ENCODE peak calls at places on chromosomes 2 and 18, in ten cellular contexts. I is activated T-cell treated with anti-CD3 and anti-CD28 coated beads, Interleukin-2, amount 50 U/mL, for 1 hour; T is GOT3; A is HFF-Myc; P is NCI-H2081; D is amniotic stem cell; C is stimulated activated CD4-positive, alpha-beta T cell treated with anti-CD3 and anti-CD28 coated beads, TNF-alpha, amount 100 ng/mL, for 48 hours; V is activated CD4-positive, alpha-beta T cell treated with anti-CD3 and anti-CD28 coated beads, Interleukin-2, amount 10 ng/mL, durations not matched to agents 24 days and 14 days; Z is HCEC 1CT; W is neural crest cell. M is an unnamed sample.
A peak's percentile ranks its signal among the peaks of the same experiment; 100 is the strongest.

GRCh38 chr18:10274327-10274726 is 180.1 kb upstream of the APCDD1 start:
- DNase-seq in I (no peak), T (no peak), A (peak; percentile 59), P (no peak), D (peak; percentile 22), C (no peak), V (no peak), Z (peak; percentile 21), W (no peak), M (no peak)

GRCh38 chr2:206113148-206113547 is 27.2 kb upstream of the INO80D start:
- DNase-seq in I (no peak), T (no peak), A (no peak), P (no peak), D (no peak), C (no peak), V (no peak), Z (peak; percentile 65), W (no peak), M (no peak)

GRCh38 chr2:170006592-170007327 is 171.2 kb upstream of the MYO3B start:
- DNase-seq in I (no peak), T (no peak), A (no peak), P (no peak), D (no peak), C (no peak), V (no peak), Z (no peak), W (no peak), M (no peak)

GRCh38 chr2:44247924-44248323 is 27.4 kb upstream of the SLC3A1 start:
- DNase-seq in I (no peak), T (no peak), A (no peak), P (no peak), D (no peak), C (no peak), V (no peak), Z (peak; percentile 19), W (no peak), M (no peak)

GRCh38 chr2:227180286-227180685 is 15.9 kb downstream of the COL4A3 start:
- DNase-seq in I (no peak), T (no peak), A (no peak), P (no peak), D (no peak), C (no peak), V (no peak), Z (no peak), W (no peak), M (no peak)

GRCh38 chr2:167607211-167607610 is 640.2 kb downstream of the STK39 start:
- DNase-seq in I (no peak), T (no peak), A (no peak), P (no peak), D (no peak), C (no peak), V (no peak), Z (no peak), W (no peak), M (no peak)

GRCh38 chr18:28177828-28178635 is 1.1 kb upstream of the CDH2 start:
- DNase-seq in I (no peak), T (peak; percentile 5), A (no peak), P (peak; percentile 79), D (no peak), C (no peak), V (peak; percentile 57), Z (peak; percentile 22), W (peak; percentile 73), M (no peak)

GRCh38 chr2:950627-950992 is at the start of gene SNTG2:
- DNase-seq in I (peak; percentile 69), T (no peak), A (no peak), P (peak; percentile 68), D (no peak), C (no peak), V (peak; percentile 91), Z (no peak), W (peak; percentile 45), M (no peak)

GRCh38 chr2:174779361-174779928 is 15.2 kb upstream of the CHRNA1 start:
- DNase-seq in I (no peak), T (no peak), A (peak; percentile 95), P (peak; percentile 26), D (no peak), C (no peak), V (peak; percentile 63), Z (peak; percentile 66), W (no peak), M (no peak)

GRCh38 chr2:140359056-140359771 is 1579.0 kb upstream of the NXPH2 start:
- DNase-seq in I (no peak), T (no peak), A (no peak), P (no peak), D (no peak), C (no peak), V (no peak), Z (no peak), W (no peak), M (no peak)

GRCh38 chr2:232876071-232876977 is 6.3 kb downstream of the SNORC start:
- DNase-seq in I (peak; percentile 26), T (no peak), A (no peak), P (peak; percentile 55), D (no peak), C (no peak), V (peak; percentile 83), Z (no peak), W (no peak), M (no peak)

GRCh38 chr2:218186876-218187649 is 20.3 kb upstream of the CXCR1 start:
- DNase-seq in I (no peak), T (no peak), A (no peak), P (no peak), D (no peak), C (no peak), V (no peak), Z (no peak), W (no peak), M (no peak)

GRCh38 chr2:205593891-205594290 is 88.4 kb upstream of the NRP2 start:
- DNase-seq in I (no peak), T (no peak), A (no peak), P (no peak), D (no peak), C (no peak), V (no peak), Z (no peak), W (no peak), M (no peak)

GRCh38 chr2:9071584-9072124 is 68.2 kb upstream of the MBOAT2 start:
- DNase-seq in I (no peak), T (no peak), A (no peak), P (no peak), D (no peak), C (no peak), V (no peak), Z (no peak), W (no peak), M (no peak)